ENCODE peak calls at places on chromosomes 6 and 20, in four cellular contexts. O, X, Y and G are unnamed samples.

GRCh38 chr6:38161754-38162492 is 342.4 kb downstream of the ZFAND3 start:
- DNase-seq in Y (no peak), O (no peak), X (no peak), G (no peak)

GRCh38 chr20:9514461-9515210 is at the start of gene LAMP5:
- DNase-seq in Y (no peak), O (no peak), X (no peak), G (no peak)

GRCh38 chr6:39834866-39835265 is 42.7 kb downstream of the DAAM2 start:
- DNase-seq in X (no peak), Y (no peak), O (no peak), G (no peak)

GRCh38 chr6:44665143-44665542 is 277.6 kb downstream of the CDC5L start:
- DNase-seq in Y (no peak), X (no peak), O (no peak), G (no peak)

GRCh38 chr6:12749531-12750379 is 33.2 kb downstream of the PHACTR1 start:
- DNase-seq in O (no peak), X (no peak), Y (no peak), G (no peak)

GRCh38 chr6:5663739-5664138 is 343.0 kb downstream of the NRN1 start:
- DNase-seq in Y (no peak), X (no peak), O (no peak), G (no peak)

GRCh38 chr6:47698342-47698787 is at the start of gene ADGRF4:
- DNase-seq in Y (no peak), X (no peak), O (no peak), G (no peak)

GRCh38 chr6:5167501-5167900 is 82.4 kb downstream of the PPP1R3G start:
- DNase-seq in O (no peak), Y (no peak), X (no peak), G (no peak)

GRCh38 chr6:111523484-111524166 is 40.6 kb upstream of the REV3L start:
- DNase-seq in Y (no peak), O (no peak), X (no peak), G (no peak)

GRCh38 chr6:1286972-1287600 is 24.8 kb upstream of the FOXQ1 start:
- DNase-seq in O (peak), X (no peak), Y (no peak), G (no peak)

GRCh38 chr20:3785240-3786125 is 1.1 kb downstream of the CENPB start:
- DNase-seq in O (no peak), Y (no peak), X (no peak), G (no peak)

GRCh38 chr20:55472704-55473103 is 532.6 kb downstream of the CBLN4 start:
- DNase-seq in O (no peak), X (no peak), Y (no peak), G (no peak)

GRCh38 chr6:168299541-168300511 is 19.8 kb downstream of the DACT2 start:
- DNase-seq in X (no peak), O (no peak), Y (no peak), G (no peak)

GRCh38 chr6:148090326-148090725 is 252.3 kb upstream of the SASH1 start:
- DNase-seq in O (no peak), X (no peak), Y (no peak), G (no peak)

GRCh38 chr6:162715601-162716000 is 12.0 kb downstream of the PRKN start:
- DNase-seq in X (no peak), Y (no peak), O (no peak), G (no peak)

GRCh38 chr6:138250513-138251247 is 32.4 kb upstream of the PBOV1 start:
- DNase-seq in Y (no peak), X (no peak), O (no peak), G (no peak)

GRCh38 chr6:20575125-20575524 is 40.9 kb downstream of the CDKAL1 start:
- DNase-seq in X (no peak), O (no peak), Y (peak), G (no peak)

GRCh38 chr20:35369804-35370203 is 42.0 kb downstream of the UQCC1 start:
- DNase-seq in X (no peak), O (no peak), Y (no peak), G (no peak)

GRCh38 chr20:1876217-1876921 is 18.8 kb upstream of the SIRPA start:
- DNase-seq in X (no peak), O (no peak), Y (no peak), G (no peak)

GRCh38 chr6:16982827-16983226 is 119.0 kb upstream of the STMND1 start:
- DNase-seq in X (peak), O (no peak), Y (no peak), G (peak)

GRCh38 chr6:38016824-38017223 is 197.3 kb downstream of the ZFAND3 start:
- DNase-seq in X (no peak), Y (no peak), O (no peak), G (no peak)

GRCh38 chr6:119517428-119517827 is 167.9 kb upstream of the MAN1A1 start:
- DNase-seq in O (no peak), X (no peak), Y (no peak), G (no peak)

GRCh38 chr6:133623065-133623464 is 265.8 kb upstream of the TCF21 start:
- DNase-seq in Y (no peak), O (no peak), X (no peak), G (no peak)

GRCh38 chr6:16135078-16135477 is 6.2 kb downstream of the MYLIP start:
- DNase-seq in O (no peak), Y (no peak), X (no peak), G (no peak)

GRCh38 chr6:35259194-35259945 is at the start of gene ZNF76:
- DNase-seq in O (peak), Y (peak), X (peak), G (peak)

GRCh38 chr20:35318502-35319157 is 26.4 kb upstream of the FAM83C start:
- DNase-seq in Y (no peak), O (no peak), X (no peak), G (no peak)

GRCh38 chr20:561437-562231 is 18.0 kb upstream of the CSNK2A1 start:
- DNase-seq in Y (peak), O (no peak), X (no peak), G (peak)

GRCh38 chr6:38264605-38265004 is 375.1 kb downstream of the BTBD9 start:
- DNase-seq in X (no peak), Y (no peak), O (no peak), G (no peak)

GRCh38 chr6:81981812-81982211 is 229.3 kb upstream of the TENT5A start:
- DNase-seq in O (no peak), Y (no peak), X (no peak), G (no peak)
- TF ChIP-seq SPI1 in O (no peak), Y (no peak), X (no peak), G (no peak)

GRCh38 chr6:142476446-142476845 is 174.6 kb downstream of the ADGRG6 start:
- DNase-seq in O (no peak), Y (no peak), X (no peak), G (no peak)
- TF ChIP-seq SPI1 in O (no peak), Y (no peak), X (no peak), G (no peak)

GRCh38 chr6:156779206-156780116 is 2.3 kb downstream of the ARID1B start:
- DNase-seq in X (no peak), Y (peak), O (no peak), G (no peak)
- TF ChIP-seq SPI1 in X (no peak), Y (no peak), O (no peak), G (no peak)

DNA sequence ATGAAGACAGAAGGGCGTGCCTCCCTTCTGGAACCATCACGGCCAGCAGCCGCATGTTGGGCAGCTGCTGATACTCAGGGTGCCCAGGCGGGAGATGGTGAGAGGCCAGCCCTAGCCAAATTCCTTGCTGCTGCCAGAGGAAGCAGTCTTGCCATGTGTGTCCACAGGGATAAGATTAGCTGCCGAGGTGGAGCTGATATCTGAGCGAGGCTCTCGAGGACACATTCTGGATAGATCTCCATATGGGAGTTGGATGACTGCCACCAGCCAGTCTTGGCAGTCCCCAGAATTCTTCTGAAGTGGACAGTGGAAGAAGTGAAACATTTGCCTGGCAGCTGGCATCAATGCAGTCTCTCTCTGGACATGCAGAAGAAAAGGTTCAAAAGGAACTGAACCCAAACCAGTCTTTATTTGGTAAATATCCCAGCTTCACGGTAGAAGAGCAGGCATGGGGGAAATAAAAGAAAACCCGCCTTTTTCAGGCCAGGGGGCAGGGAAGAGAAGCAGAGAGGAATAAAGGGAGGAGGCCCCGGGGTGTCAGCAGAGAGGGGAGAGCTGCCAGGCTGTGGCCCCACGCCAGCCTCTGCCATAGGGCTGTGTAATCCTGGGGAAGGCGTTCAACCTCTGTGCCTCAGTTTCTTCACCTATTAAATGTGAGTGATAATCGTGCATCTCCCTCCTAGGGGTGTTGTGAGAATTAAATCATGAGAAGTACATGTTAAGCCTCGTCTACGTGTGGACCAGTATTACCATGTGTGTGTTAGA is 3.7 kb upstream of the FUCA2 start:
- DNase-seq in O (no peak), X (no peak), Y (no peak), G (no peak)
- TF ChIP-seq SPI1 in O (no peak), X (no peak), Y (no peak), G (no peak)